ENCODE peak calls at places on chromosomes 11 and 22, in five cellular contexts. C is IMR-90, Q is H1, M is K562, J is HepG2. Y is an unnamed sample.

GRCh38 chr22:41976961-41977566 is 7.8 kb downstream of the SEPTIN3 start:
- DNase-seq in Q (no peak), C (no peak), M (no peak), J (no peak), Y (no peak)

GRCh38 chr11:69637956-69638871 is 2.7 kb upstream of the CCND1 start:
- DNase-seq in C (peak), Q (no peak), J (no peak), M (no peak), Y (peak)

GRCh38 chr11:99418927-99419707 is 398.4 kb downstream of the CNTN5 start:
- DNase-seq in C (no peak), J (no peak), Q (no peak), M (no peak), Y (no peak)

GRCh38 chr11:92246637-92247036 is 22.0 kb downstream of the FAT3 start:
- DNase-seq in J (no peak), M (no peak), C (no peak), Q (no peak), Y (peak)

GRCh38 chr22:38942702-38943101 is 14.7 kb upstream of the APOBEC3A start:
- DNase-seq in C (no peak), J (no peak), M (no peak), Q (no peak), Y (no peak)

GRCh38 chr11:32940865-32941264 is 48.3 kb downstream of the QSER1 start:
- DNase-seq in J (no peak), Q (no peak), M (no peak), C (no peak), Y (no peak)

GRCh38 chr11:64649304-64649703 is 58.3 kb downstream of the SLC22A12 start:
- DNase-seq in M (peak), C (no peak), J (peak), Q (no peak), Y (peak)

GRCh38 chr22:37817705-37818311 is 5.4 kb upstream of the GALR3 start:
- DNase-seq in C (peak), J (peak), Q (no peak), M (peak), Y (peak)

GRCh38 chr11:66326261-66327111 is 9.6 kb upstream of the CD248 start:
- DNase-seq in C (no peak), J (no peak), M (no peak), Q (no peak), Y (no peak)

GRCh38 chr22:36221799-36222751 is 17.3 kb downstream of the APOL2 start:
- DNase-seq in C (no peak), Q (peak), M (peak), J (peak), Y (peak)

GRCh38 chr11:18705651-18706281 is 7.2 kb downstream of the TMEM86A start:
- DNase-seq in M (no peak), C (no peak), J (no peak), Q (no peak), Y (no peak)

GRCh38 chr11:44861829-44862545 is 88.7 kb downstream of the TP53I11 start:
- DNase-seq in C (peak), J (peak), Q (peak), M (peak), Y (peak)

GRCh38 chr22:44164031-44164430 is 16.7 kb upstream of the PARVG start:
- DNase-seq in M (no peak), J (no peak), C (no peak), Q (no peak), Y (no peak)

GRCh38 chr22:48705159-48705916 is 1122.3 kb downstream of the BRD1 start:
- DNase-seq in C (no peak), Q (no peak), J (peak), M (no peak), Y (no peak)

GRCh38 chr11:65743928-65744698 is 23.5 kb upstream of the RNASEH2C start:
- DNase-seq in C (no peak), M (peak), Q (peak), J (peak), Y (peak)

GRCh38 chr11:20353829-20354434 is 9.6 kb upstream of the HTATIP2 start:
- DNase-seq in M (peak), Q (no peak), J (peak), C (peak), Y (peak)

GRCh38 chr11:100925935-100926334 is 203.7 kb downstream of the PGR start:
- DNase-seq in M (no peak), J (no peak), Q (no peak), C (peak), Y (no peak)

GRCh38 chr11:69861901-69862300 is 42.7 kb upstream of the FGF3 start:
- DNase-seq in C (no peak), Q (no peak), J (no peak), M (no peak), Y (no peak)

GRCh38 chr11:133040289-133040893 is 491.9 kb downstream of the OPCML start:
- DNase-seq in M (no peak), Q (peak), J (no peak), C (peak), Y (no peak)

GRCh38 chr11:86740628-86741488 is 59.5 kb upstream of the PRSS23 start:
- DNase-seq in M (peak), J (peak), C (peak), Q (peak), Y (peak)

GRCh38 chr11:78460468-78460867 is 42.8 kb upstream of the GAB2 start:
- DNase-seq in Q (no peak), J (no peak), C (peak), M (no peak), Y (no peak)

GRCh38 chr22:50184004-50184461 is 1.7 kb upstream of the TRABD start:
- DNase-seq in Q (no peak), C (peak), J (peak), M (no peak), Y (no peak)

GRCh38 chr11:117225553-117226170 is 6.2 kb downstream of the PCSK7 start:
- DNase-seq in Q (no peak), J (no peak), C (no peak), M (no peak), Y (no peak)

GRCh38 chr11:130121430-130121978 is 38.1 kb upstream of the ST14 start:
- DNase-seq in J (no peak), M (no peak), C (peak), Q (no peak), Y (no peak)

GRCh38 chr22:25406510-25407210 is 157.8 kb upstream of the GRK3 start:
- DNase-seq in M (no peak), C (no peak), J (peak), Q (no peak), Y (no peak)

GRCh38 chr22:39183991-39184585 is 31.6 kb upstream of the CBX7 start:
- DNase-seq in J (peak), C (peak), M (peak), Q (no peak), Y (no peak)

GRCh38 chr11:45209904-45210699 is 63.7 kb downstream of the PRDM11 start:
- DNase-seq in C (peak), J (no peak), Q (no peak), M (no peak), Y (no peak)

GRCh38 chr11:66335531-66336233 is 552 bp downstream of the RIN1 start:
- DNase-seq in J (no peak), C (peak), M (no peak), Q (no peak), Y (no peak)

DNA sequence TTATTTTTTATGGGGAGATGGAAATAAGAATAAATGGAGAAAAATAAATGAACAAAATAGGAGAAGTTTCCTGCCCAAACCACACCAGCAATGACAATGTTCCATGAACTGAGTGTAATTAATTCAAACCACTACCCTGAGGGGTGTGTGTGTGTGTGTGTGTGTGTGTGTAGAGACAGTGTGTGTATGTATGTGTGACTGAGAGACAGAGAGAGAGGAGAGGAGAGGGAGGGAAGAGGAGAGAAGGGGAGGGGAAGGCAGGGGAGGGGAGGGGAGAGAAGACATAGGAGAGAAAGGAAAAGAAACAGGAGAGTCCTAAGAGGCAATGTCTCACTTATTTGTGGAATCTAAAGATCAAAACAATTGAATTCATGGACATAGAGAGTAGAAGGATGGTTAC is 65.0 kb upstream of the POU2AF1 start:
- DNase-seq in C (no peak), M (no peak), Q (no peak), J (no peak), Y (no peak)
- TF ChIP-seq MAFK in C (no peak), M (no peak), Q (no peak), J (no peak), Y (no peak)

GRCh38 chr11:124798991-124799383 is 1.2 kb downstream of the MSANTD2 start:
- DNase-seq in M (no peak), C (peak), J (no peak), Q (no peak), Y (peak)
- TF ChIP-seq MAFK in M (no peak), C (no peak), J (no peak), Q (no peak), Y (no peak)

GRCh38 chr11:1161410-1162152 is 3.8 kb downstream of the MUC5AC start:
- DNase-seq in J (no peak), C (no peak), M (no peak), Q (no peak), Y (no peak)
- TF ChIP-seq MAFK in J (no peak), C (no peak), M (no peak), Q (no peak), Y (no peak)

GRCh38 chr22:31897842-31898241 is 46.5 kb upstream of the YWHAH start:
- DNase-seq in M (no peak), C (peak), J (no peak), Q (no peak), Y (no peak)
- TF ChIP-seq MAFK in M (no peak), C (no peak), J (no peak), Q (no peak), Y (no peak)

GRCh38 chr11:116211166-116211565 is 561.6 kb downstream of the BUD13 start:
- DNase-seq in J (no peak), C (no peak), M (no peak), Q (no peak), Y (no peak)

GRCh38 chr11:116207781-116208180 is 565.0 kb downstream of the BUD13 start:
- DNase-seq in M (no peak), Q (no peak), C (no peak), J (no peak), Y (no peak)

GRCh38 chr11:116210663-116211062 is 562.1 kb downstream of the BUD13 start:
- DNase-seq in M (no peak), J (no peak), C (no peak), Q (no peak), Y (no peak)

GRCh38 chr11:116202922-116203321 is 569.9 kb downstream of the BUD13 start:
- DNase-seq in J (no peak), Q (no peak), M (no peak), C (no peak), Y (no peak)

DNA sequence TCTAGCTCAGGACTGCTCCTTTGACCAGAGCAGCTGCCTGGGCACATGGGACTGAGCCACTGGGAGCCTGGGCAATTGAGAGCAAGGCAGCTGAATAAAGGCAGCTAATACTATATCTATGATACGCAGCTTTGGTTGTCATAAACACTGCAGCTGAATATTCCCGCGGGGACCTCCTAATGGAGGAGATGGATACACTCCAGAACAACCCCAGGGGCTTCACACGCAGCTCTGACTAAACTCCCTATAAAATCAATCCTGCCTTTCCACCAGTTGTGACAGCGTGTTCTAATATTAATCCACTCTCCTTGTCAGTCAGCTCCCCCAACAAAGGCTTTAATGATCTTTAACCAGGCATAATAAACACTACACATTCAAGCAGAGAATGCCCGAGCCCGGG is 565.4 kb downstream of the BUD13 start:
- DNase-seq in Q (no peak), C (no peak), J (no peak), M (no peak), Y (no peak)
- TF ChIP-seq MAFK in Q (no peak), C (no peak), J (no peak), M (no peak), Y (no peak)

DNA sequence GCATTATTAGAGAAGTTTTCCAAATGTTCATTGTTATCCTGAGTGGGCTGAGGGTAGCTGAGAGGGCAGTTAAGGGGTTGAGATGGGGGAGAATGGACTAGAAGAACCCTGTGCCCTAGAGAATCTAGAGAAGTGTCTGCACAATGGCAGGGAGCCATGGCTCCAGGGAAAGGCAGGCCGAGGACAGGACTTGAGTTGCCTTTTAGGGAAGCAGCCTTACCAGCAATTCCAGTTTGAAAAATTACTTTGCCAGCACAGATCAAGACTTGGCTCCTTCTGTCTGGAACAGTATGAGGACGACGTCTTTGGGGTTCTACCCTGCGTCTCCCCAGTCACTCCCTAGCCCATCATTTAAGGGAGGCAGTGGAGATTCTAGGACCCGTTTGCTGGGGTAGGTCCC is 25.7 kb upstream of the MICAL3 start:
- DNase-seq in M (no peak), C (no peak), J (no peak), Q (no peak), Y (no peak)
- TF ChIP-seq MAFK in M (no peak), C (no peak), J (no peak), Q (no peak), Y (no peak)

DNA sequence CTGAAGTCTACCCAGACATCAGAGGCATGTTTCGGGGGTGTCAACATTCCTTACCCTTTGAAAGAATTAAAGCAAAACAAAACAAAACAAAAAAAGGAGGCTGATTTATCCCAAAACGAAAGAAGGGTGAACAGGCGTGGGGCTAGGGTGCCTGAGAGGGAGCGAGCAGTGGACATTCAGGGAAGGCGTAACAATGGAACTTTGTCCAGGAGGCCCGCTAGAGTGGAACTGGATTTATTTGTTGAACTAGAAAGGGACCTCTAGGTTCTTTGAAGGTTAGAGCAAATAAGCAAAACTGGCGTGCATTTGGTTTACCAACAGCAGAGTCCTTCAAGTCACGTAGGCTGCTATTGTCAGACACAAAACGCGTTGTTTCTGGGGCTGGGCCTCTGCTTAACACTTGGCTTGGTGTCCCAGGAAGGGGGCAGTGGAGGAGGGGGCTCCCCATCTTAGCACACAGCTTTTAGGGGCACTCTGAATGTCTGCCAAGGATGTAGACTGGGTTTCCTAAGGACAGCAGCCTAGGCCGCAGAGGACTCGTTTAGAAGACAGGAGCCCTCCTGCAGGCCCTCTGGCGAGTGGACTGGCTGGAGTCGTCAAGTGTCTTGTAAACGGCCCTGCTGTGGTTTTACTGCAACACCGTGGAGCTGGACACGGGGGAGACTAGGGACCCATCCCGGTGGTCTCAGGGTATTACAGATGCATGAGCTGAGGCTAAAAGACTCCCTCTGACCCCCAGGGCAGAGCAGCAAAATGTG is 203.7 kb upstream of the SORL1-AS1 start:
- DNase-seq in J (peak), C (no peak), M (no peak), Q (no peak), Y (no peak)
- TF ChIP-seq MAFK in J (no peak), C (no peak), M (no peak), Q (no peak), Y (no peak)